ENCODE peak calls at places on chromosomes 2 and 18, in six cellular contexts. D is ovary, W is HEK293T, N is HTR-8/SVneo, J is astrocyte, T is NCI-H1417. S is an unnamed sample.

GRCh38 chr2:187210726-187211125 is 237.3 kb downstream of the CALCRL start:
- DNase-seq in D (no peak), W (no peak), N (no peak), J (no peak), T (no peak), S (no peak)

GRCh38 chr2:104321800-104322164 is 532.1 kb upstream of the POU3F3 start:
- DNase-seq in D (no peak), W (no peak), N (no peak), J (peak; percentile 1), T (no peak), S (no peak)

GRCh38 chr2:95017836-95018235 is 7.7 kb upstream of the MAL start:
- DNase-seq in D (no peak), W (no peak), N (no peak), J (no peak), T (no peak), S (no peak)

GRCh38 chr2:9897331-9897737 is 54.1 kb downstream of the TAF1B start:
- DNase-seq in D (peak; percentile 59), W (no peak), N (peak; percentile 57), J (peak; percentile 94), T (no peak), S (peak; percentile 98)

GRCh38 chr18:61831071-61831470 is 61.7 kb downstream of the RNF152 start:
- DNase-seq in D (no peak), W (no peak), N (no peak), J (no peak), T (peak; percentile 57), S (peak; percentile 75)

GRCh38 chr2:166376488-166376828 is 714 bp upstream of the SCN9A start:
- DNase-seq in D (no peak), W (no peak), N (no peak), J (no peak), T (no peak), S (no peak)

GRCh38 chr2:120654383-120655134 is 81.1 kb upstream of the GLI2 start:
- DNase-seq in D (no peak), W (no peak), N (no peak), J (no peak), T (no peak), S (no peak)

GRCh38 chr2:167136876-167137579 is 248.7 kb downstream of the XIRP2 start:
- DNase-seq in D (no peak), W (no peak), N (no peak), J (peak; percentile 12), T (no peak), S (peak; percentile 36)

GRCh38 chr2:1675633-1676032 is 68.7 kb downstream of the PXDN start:
- DNase-seq in D (peak; percentile 60), W (no peak), N (peak; percentile 88), J (peak; percentile 92), T (no peak), S (peak; percentile 94)

S was measured in iris pigment epithelial cell.